ENCODE peak calls at places on chromosome X, in ten cellular contexts. P, D, L, W, E, A, R, H, I and B are unnamed samples.

GRCh38 chrX:45771560-45772340 is 571.1 kb upstream of the DIPK2B start:
- DNase-seq in I (peak; percentile 67), A (peak; percentile 43), P (peak; percentile 59), L (peak; percentile 52), D (peak; percentile 71), W (no peak), E (peak; percentile 64), R (peak; percentile 64), H (peak; percentile 46), B (no peak)

GRCh38 chrX:47174846-47175587 is 18.6 kb upstream of the UBA1 start:
- DNase-seq in L (no peak), R (no peak), A (no peak), E (no peak), D (peak; percentile 66), I (no peak), P (no peak), H (no peak), W (no peak), B (no peak)

GRCh38 chrX:129833153-129834004 is 10.3 kb downstream of the ZDHHC9 start:
- DNase-seq in L (no peak), H (no peak), D (no peak), I (no peak), W (no peak), P (no peak), A (no peak), E (no peak), R (peak; percentile 44), B (no peak)

GRCh38 chrX:28651186-28651585 is 63.9 kb downstream of the IL1RAPL1 start:
- DNase-seq in L (no peak), R (no peak), P (no peak), D (no peak), W (no peak), E (no peak), I (no peak), A (no peak), H (no peak), B (no peak)

GRCh38 chrX:136163694-136164093 is 16.4 kb downstream of the FHL1 start:
- DNase-seq in A (no peak), P (no peak), E (no peak), R (no peak), W (no peak), L (no peak), H (no peak), I (no peak), D (no peak), B (no peak)

GRCh38 chrX:117996408-117996807 is 120.2 kb downstream of the KLHL13 start:
- DNase-seq in E (no peak), A (no peak), I (no peak), D (no peak), R (no peak), P (peak; percentile 70), L (no peak), W (no peak), H (no peak), B (no peak)

GRCh38 chrX:131752493-131753198 is 208.8 kb downstream of the OR13H1 start:
- DNase-seq in E (peak; percentile 76), H (no peak), I (peak; percentile 79), L (peak; percentile 80), D (peak; percentile 81), P (peak; percentile 77), R (no peak), W (no peak), A (no peak), B (no peak)

GRCh38 chrX:149145845-149146285 is 359.2 kb downstream of the IDS start:
- DNase-seq in A (no peak), P (peak; percentile 38), D (no peak), L (no peak), I (no peak), R (no peak), W (peak; percentile 2), H (no peak), E (no peak), B (no peak)

GRCh38 chrX:8194216-8194615 is 23.1 kb upstream of the VCX2 start:
- DNase-seq in L (no peak), D (no peak), E (peak; percentile 60), R (no peak), P (no peak), I (no peak), W (no peak), A (no peak), H (no peak), B (no peak)

GRCh38 chrX:87583679-87584078 is 66.1 kb downstream of the KLHL4 start:
- DNase-seq in P (peak; percentile 6), H (no peak), E (peak; percentile 32), L (peak; percentile 14), W (peak; percentile 3), R (peak; percentile 1), D (no peak), I (peak; percentile 3), A (no peak), B (no peak)

GRCh38 chrX:66015152-66015827 is 24.6 kb downstream of the VSIG4 start:
- DNase-seq in L (peak; percentile 96), P (no peak), E (peak; percentile 72), I (peak; percentile 9), A (no peak), R (no peak), H (no peak), D (peak; percentile 45), W (peak; percentile 78), B (peak; percentile 63)

GRCh38 chrX:141278306-141278705 is 36.0 kb upstream of the SPANXC start:
- DNase-seq in E (peak; percentile 10), R (peak; percentile 3), L (peak; percentile 41), H (no peak), A (no peak), I (no peak), D (no peak), W (no peak), P (no peak), B (no peak)

GRCh38 chrX:1418901-1419544 is 27.1 kb upstream of the SLC25A6 start:
- DNase-seq in A (no peak), L (no peak), D (peak; percentile 72), E (no peak), R (no peak), P (no peak), I (no peak), W (no peak), H (no peak), B (no peak)

GRCh38 chrX:42094208-42094607 is 170.9 kb upstream of the CASK start:
- DNase-seq in P (no peak), H (no peak), A (no peak), I (no peak), E (no peak), L (peak; percentile 1), W (no peak), D (no peak), R (no peak), B (no peak)

GRCh38 chrX:30892591-30892990 is 3.5 kb upstream of the TAB3 start:
- DNase-seq in P (peak; percentile 71), A (no peak), D (no peak), I (no peak), H (no peak), W (no peak), E (no peak), L (no peak), R (no peak), B (no peak)

GRCh38 chrX:133081990-133082389 is 14.9 kb downstream of the USP26 start:
- DNase-seq in I (no peak), P (no peak), W (no peak), E (no peak), R (no peak), L (no peak), A (no peak), D (no peak), H (no peak), B (no peak)

GRCh38 chrX:32896132-32896531 is 315.2 kb downstream of the DMD start:
- DNase-seq in H (no peak), L (no peak), D (no peak), R (no peak), I (no peak), W (no peak), A (no peak), P (no peak), E (peak; percentile 6), B (no peak)

GRCh38 chrX:136491832-136492231 is 4.1 kb downstream of the BRS3 start:
- DNase-seq in P (no peak), D (no peak), A (no peak), I (no peak), E (no peak), H (no peak), R (no peak), W (no peak), L (no peak), B (no peak)

GRCh38 chrX:150361070-150361776 is 1.9 kb upstream of the MAMLD1 start:
- DNase-seq in I (peak; percentile 51), H (no peak), R (peak; percentile 7), W (no peak), L (no peak), E (no peak), A (no peak), D (peak; percentile 73), P (peak; percentile 28), B (no peak)

GRCh38 chrX:24498975-24499374 is 33.9 kb downstream of the PDK3 start:
- DNase-seq in H (no peak), E (peak; percentile 61), A (no peak), W (no peak), L (no peak), I (no peak), R (no peak), D (no peak), P (peak; percentile 25), B (no peak)

GRCh38 chrX:3743821-3744439 is 30.5 kb upstream of the PRKX start:
- DNase-seq in H (peak; percentile 24), P (no peak), L (peak; percentile 2), I (peak; percentile 38), R (no peak), D (no peak), E (no peak), A (peak; percentile 22), W (peak; percentile 64), B (no peak)

GRCh38 chrX:150148749-150149672 is 210.7 kb upstream of the EOLA2 start:
- DNase-seq in D (no peak), I (no peak), W (no peak), A (no peak), L (no peak), E (no peak), H (no peak), R (peak; percentile 17), P (no peak), B (no peak)

GRCh38 chrX:151153086-151153485 is 23.3 kb upstream of the GPR50 start:
- DNase-seq in W (no peak), R (peak; percentile 64), I (no peak), E (no peak), P (peak; percentile 55), H (no peak), L (no peak), D (no peak), A (no peak), B (no peak)